ENCODE peak calls at places on chromosome 5, in eight cellular contexts. H is OCI-LY7, I is lower lobe of right lung, W is tibial artery, P is pancreas, V is lung, J is thyroid gland, A is prostate gland. Y is an unnamed sample.

GRCh38 chr5:179918742-179919486 is 11.2 kb upstream of the TBC1D9B start:
- DNase-seq in V (no peak), I (no peak), A (no peak), J (no peak), W (no peak), P (no peak), H (no peak), Y (no peak)

GRCh38 chr5:147510885-147511284 is 1.0 kb upstream of the DPYSL3 start:
- DNase-seq in J (no peak), I (no peak), V (no peak), W (no peak), A (peak), H (no peak), P (no peak), Y (no peak)

GRCh38 chr5:6125781-6126180 is 252.6 kb downstream of the MED10 start:
- DNase-seq in A (no peak), J (no peak), I (no peak), V (no peak), P (no peak), H (no peak), W (no peak), Y (no peak)

GRCh38 chr5:88480245-88480644 is 211.6 kb upstream of the TMEM161B start:
- DNase-seq in I (no peak), W (no peak), A (no peak), V (no peak), J (peak), H (no peak), P (no peak), Y (peak)

GRCh38 chr5:93257616-93258015 is 323.4 kb downstream of the NR2F1-AS1 start:
- DNase-seq in P (no peak), H (no peak), V (no peak), I (no peak), W (no peak), J (no peak), A (no peak), Y (no peak)

GRCh38 chr5:138725885-138726457 is 27.3 kb upstream of the CTNNA1 start:
- DNase-seq in A (no peak), I (no peak), H (no peak), W (no peak), V (no peak), J (no peak), P (no peak), Y (no peak)

GRCh38 chr5:130141689-130142320 is 237.5 kb downstream of the CHSY3 start:
- DNase-seq in W (no peak), V (no peak), I (no peak), P (no peak), J (peak), H (no peak), A (no peak), Y (no peak)

GRCh38 chr5:128470663-128471062 is 67.4 kb downstream of the FBN2 start:
- DNase-seq in P (no peak), W (no peak), H (no peak), I (no peak), A (no peak), V (no peak), J (no peak), Y (no peak)

GRCh38 chr5:66230551-66230950 is 86.5 kb downstream of the SREK1 start:
- DNase-seq in H (no peak), V (no peak), A (no peak), J (no peak), W (no peak), I (no peak), P (no peak), Y (no peak)

GRCh38 chr5:180831139-180832080 is 28.8 kb upstream of the MGAT1 start:
- DNase-seq in I (peak), P (peak), H (peak), W (peak), J (peak), A (peak), V (peak), Y (peak)

GRCh38 chr5:135174315-135175096 is 140.5 kb upstream of the PITX1 start:
- DNase-seq in P (no peak), A (no peak), V (no peak), J (no peak), H (no peak), W (no peak), I (no peak), Y (no peak)

GRCh38 chr5:174259691-174260420 is 214.3 kb downstream of the NSG2 start:
- DNase-seq in H (no peak), V (no peak), A (no peak), I (no peak), W (no peak), P (no peak), J (no peak), Y (no peak)

GRCh38 chr5:131528682-131529081 is 106.3 kb downstream of the RAPGEF6 start:
- DNase-seq in W (no peak), I (no peak), V (no peak), H (no peak), J (no peak), P (no peak), A (no peak), Y (no peak)

GRCh38 chr5:13997514-13997913 is 53.0 kb upstream of the DNAH5 start:
- DNase-seq in H (no peak), A (no peak), V (no peak), P (no peak), I (no peak), J (no peak), W (no peak), Y (no peak)

GRCh38 chr5:146101646-146102045 is 3.7 kb downstream of the PLAC8L1 start:
- DNase-seq in A (no peak), P (no peak), W (no peak), J (no peak), I (no peak), V (no peak), H (no peak), Y (no peak)

GRCh38 chr5:168219515-168220410 is 71.7 kb upstream of the WWC1 start:
- DNase-seq in V (peak), J (peak), W (no peak), A (peak), P (peak), H (peak), I (no peak), Y (peak)

GRCh38 chr5:111857633-111858032 is 100.6 kb upstream of the NREP start:
- DNase-seq in H (no peak), A (no peak), J (no peak), I (no peak), W (no peak), V (no peak), P (no peak), Y (no peak)

GRCh38 chr5:94181940-94182339 is 436.5 kb downstream of the KIAA0825 start:
- DNase-seq in J (no peak), I (no peak), H (peak), P (no peak), W (no peak), A (no peak), V (no peak), Y (no peak)

GRCh38 chr5:157222506-157223230 is 42.0 kb downstream of the ITK start:
- DNase-seq in H (no peak), V (no peak), J (no peak), A (no peak), I (no peak), W (no peak), P (no peak), Y (no peak)

GRCh38 chr5:163473613-163474243 is 13.3 kb downstream of the HMMR start:
- DNase-seq in V (no peak), W (no peak), P (no peak), H (peak), J (no peak), I (no peak), A (no peak), Y (no peak)

GRCh38 chr5:1246711-1247431 is 21.7 kb downstream of the SLC6A18 start:
- DNase-seq in I (no peak), J (peak), V (peak), P (peak), W (no peak), H (peak), A (no peak), Y (no peak)

GRCh38 chr5:51376504-51376903 is 6.7 kb upstream of the ISL1 start:
- DNase-seq in A (no peak), P (no peak), I (no peak), J (no peak), H (no peak), V (no peak), W (no peak), Y (no peak)

GRCh38 chr5:10946050-10946449 is 185.0 kb upstream of the DAP start:
- DNase-seq in J (no peak), V (no peak), H (no peak), I (no peak), P (no peak), A (no peak), W (no peak), Y (no peak)

GRCh38 chr5:71887680-71888079 is 168.6 kb downstream of the CARTPT start:
- DNase-seq in W (no peak), A (no peak), J (no peak), P (no peak), H (peak), V (peak), I (no peak), Y (no peak)

GRCh38 chr5:9302228-9302627 is 243.6 kb downstream of the SEMA5A start:
- DNase-seq in H (no peak), I (no peak), W (no peak), V (no peak), P (no peak), A (no peak), J (no peak), Y (no peak)

GRCh38 chr5:87116821-87117512 is 150.7 kb upstream of the RASA1 start:
- DNase-seq in J (no peak), P (no peak), V (no peak), A (no peak), W (no peak), I (no peak), H (no peak), Y (no peak)

GRCh38 chr5:130279386-130279785 is 375.1 kb downstream of the CHSY3 start:
- DNase-seq in A (no peak), I (no peak), V (no peak), J (no peak), P (no peak), W (no peak), H (no peak), Y (no peak)

GRCh38 chr5:160366230-160366629 is 4.2 kb downstream of the C1QTNF2 start:
- DNase-seq in A (no peak), V (no peak), P (no peak), I (no peak), W (no peak), H (no peak), J (no peak), Y (no peak)

GRCh38 chr5:139461698-139462097 is 845 bp downstream of the ECSCR start:
- DNase-seq in H (no peak), J (no peak), I (no peak), A (no peak), V (no peak), W (no peak), P (no peak), Y (no peak)

GRCh38 chr5:167296056-167296455 is 995.4 kb upstream of the WWC1 start:
- DNase-seq in I (no peak), J (no peak), P (no peak), A (no peak), H (no peak), W (no peak), V (no peak), Y (no peak)

GRCh38 chr5:177462702-177463101 is 10.7 kb downstream of the DBN1 start:
- DNase-seq in I (no peak), W (no peak), P (no peak), H (no peak), A (no peak), V (no peak), J (no peak), Y (no peak)

GRCh38 chr5:80191991-80192398 is 63.9 kb downstream of the SERINC5 start:
- DNase-seq in V (no peak), H (peak), A (no peak), I (no peak), J (peak), W (no peak), P (no peak), Y (peak)

GRCh38 chr5:145925353-145925752 is 11.0 kb upstream of the SH3RF2 start:
- DNase-seq in V (no peak), I (no peak), H (no peak), W (no peak), J (no peak), P (no peak), A (no peak), Y (no peak)

GRCh38 chr5:109681763-109682162 is 8.0 kb upstream of the MAN2A1 start:
- DNase-seq in V (no peak), I (no peak), H (no peak), P (no peak), A (no peak), J (no peak), W (no peak), Y (no peak)

GRCh38 chr5:73188764-73189521 is 15.9 kb downstream of the TMEM174 start:
- DNase-seq in W (no peak), V (no peak), P (no peak), H (no peak), A (no peak), I (no peak), J (no peak), Y (no peak)

GRCh38 chr5:2149196-2149541 is 266.4 kb upstream of the IRX4 start:
- DNase-seq in V (no peak), W (no peak), A (no peak), H (no peak), I (no peak), P (no peak), J (no peak), Y (no peak)

GRCh38 chr5:74413403-74414060 is 227.0 kb downstream of the ENC1 start:
- DNase-seq in H (no peak), V (no peak), A (no peak), I (no peak), P (no peak), W (no peak), J (no peak), Y (no peak)

DNA sequence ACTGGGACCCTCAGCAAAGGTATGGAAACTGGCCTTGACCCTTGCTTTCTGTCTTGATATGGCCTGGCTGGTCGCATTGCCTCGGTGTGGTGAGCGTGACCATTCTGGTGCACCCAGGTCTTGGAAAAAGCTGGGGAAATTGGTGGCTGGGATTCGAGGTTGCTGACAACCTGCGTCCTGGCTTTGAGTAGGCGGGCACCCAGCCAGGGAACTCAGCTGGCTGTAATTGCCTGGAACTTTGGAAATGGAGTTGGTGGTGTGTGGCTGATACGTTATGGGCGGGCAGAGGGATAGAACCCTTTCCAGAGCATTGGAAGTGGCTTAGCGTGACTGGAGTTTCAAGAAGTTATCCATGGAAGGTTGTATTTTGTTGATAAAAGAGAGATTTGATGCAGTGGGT is 35.2 kb downstream of the KCNMB1 start:
- DNase-seq in A (no peak), I (no peak), P (no peak), J (peak), W (peak), H (no peak), V (no peak), Y (no peak)
- H3K27ac ChIP-seq in A (no peak), I (no peak), P (no peak), J (no peak), W (no peak), H (no peak), V (no peak), Y (no peak)

DNA sequence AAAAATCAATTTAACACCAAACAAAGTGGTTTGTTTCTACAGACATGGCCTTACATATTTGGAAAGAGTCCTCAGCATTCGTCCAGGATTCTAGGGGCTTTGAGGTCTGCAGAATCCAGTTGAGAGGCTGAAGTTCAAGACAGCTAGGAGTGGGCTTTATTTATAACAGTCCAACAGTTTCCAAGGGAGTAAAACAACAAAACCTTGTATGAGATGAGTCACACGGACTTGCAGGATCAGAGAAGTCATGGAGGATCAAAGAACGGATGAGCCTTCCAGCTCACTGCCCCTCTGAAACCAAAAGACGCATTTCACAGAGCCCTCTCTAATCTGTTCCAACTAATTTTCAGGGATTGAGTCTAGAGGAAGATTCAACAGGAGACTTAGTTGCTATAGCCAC is 11.1 kb upstream of the ESM1 start:
- DNase-seq in W (no peak), A (no peak), H (no peak), J (no peak), P (no peak), V (no peak), I (no peak), Y (no peak)
- TF ChIP-seq CTCF in W (no peak), A (no peak), H (no peak), J (no peak), P (no peak), V (no peak), I (no peak), Y (no peak)

GRCh38 chr5:58923355-58923754 is 340.5 kb downstream of the RAB3C start:
- DNase-seq in I (no peak), A (no peak), J (no peak), H (no peak), W (no peak), V (no peak), P (no peak), Y (no peak)

GRCh38 chr5:58926549-58926948 is 343.7 kb downstream of the RAB3C start:
- DNase-seq in A (no peak), H (no peak), W (no peak), V (no peak), P (no peak), J (no peak), I (no peak), Y (no peak)

GRCh38 chr5:58925627-58926545 is 343.0 kb downstream of the RAB3C start:
- DNase-seq in A (no peak), V (no peak), J (no peak), I (no peak), H (no peak), P (no peak), W (no peak), Y (no peak)

GRCh38 chr5:58922392-58923171 is 339.7 kb downstream of the RAB3C start:
- DNase-seq in V (peak), H (no peak), J (no peak), A (peak), P (peak), W (peak), I (peak), Y (peak)

GRCh38 chr5:58924306-58924705 is 341.4 kb downstream of the RAB3C start:
- DNase-seq in V (no peak), I (no peak), W (no peak), H (no peak), P (no peak), A (no peak), J (no peak), Y (no peak)
- H3K27ac ChIP-seq in V (no peak), I (no peak), W (peak), H (no peak), P (no peak), A (no peak), J (no peak), Y (no peak)

DNA sequence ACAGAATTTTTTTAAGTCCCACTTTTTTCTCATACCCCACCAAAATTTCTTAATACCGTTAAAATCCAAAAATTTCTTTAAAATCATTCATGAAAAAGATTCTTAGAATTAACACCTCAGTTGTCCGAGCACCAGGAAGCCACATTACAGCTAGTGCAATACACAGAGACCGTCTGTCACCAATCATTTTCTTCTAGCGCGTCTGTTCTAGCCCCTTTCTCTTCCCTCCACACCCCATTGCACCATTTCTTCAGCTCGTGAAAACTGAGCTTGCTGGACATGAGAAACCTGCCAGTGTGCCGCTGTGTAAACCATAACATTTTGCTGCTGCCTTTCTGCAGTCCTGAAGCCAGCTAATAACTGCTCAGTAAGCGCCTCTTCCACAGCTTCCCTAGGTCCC is 5.0 kb downstream of the SFXN1 start:
- DNase-seq in V (no peak), H (no peak), P (no peak), A (no peak), J (no peak), W (no peak), I (no peak), Y (no peak)
- TF ChIP-seq CTCF in V (no peak), H (no peak), P (no peak), A (no peak), J (no peak), W (no peak), I (no peak), Y (no peak)

DNA sequence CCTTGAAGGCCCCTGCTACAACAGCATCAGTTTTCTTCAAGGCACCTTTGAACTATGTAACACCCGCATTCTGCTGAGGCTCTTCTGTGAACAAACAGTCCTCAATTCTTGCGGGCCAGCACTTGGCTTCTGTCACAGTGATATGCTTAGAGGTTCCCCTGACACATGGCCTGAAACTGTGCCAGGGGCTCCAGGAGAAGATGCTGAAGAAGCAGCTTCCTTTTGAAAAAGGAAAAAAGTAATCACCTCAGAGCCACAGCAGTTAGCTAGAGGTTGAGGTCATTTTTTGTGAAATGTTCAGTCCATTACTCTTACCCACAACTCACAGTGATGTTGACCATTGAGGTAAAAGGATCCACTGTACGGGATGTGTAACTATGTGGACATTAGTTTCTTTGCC is 459.8 kb downstream of the RAB3C start:
- DNase-seq in J (peak), A (no peak), V (no peak), W (no peak), I (no peak), P (no peak), H (no peak), Y (no peak)
- H3K27ac ChIP-seq in J (no peak), A (no peak), V (peak), W (peak), I (peak), P (no peak), H (no peak), Y (no peak)

DNA sequence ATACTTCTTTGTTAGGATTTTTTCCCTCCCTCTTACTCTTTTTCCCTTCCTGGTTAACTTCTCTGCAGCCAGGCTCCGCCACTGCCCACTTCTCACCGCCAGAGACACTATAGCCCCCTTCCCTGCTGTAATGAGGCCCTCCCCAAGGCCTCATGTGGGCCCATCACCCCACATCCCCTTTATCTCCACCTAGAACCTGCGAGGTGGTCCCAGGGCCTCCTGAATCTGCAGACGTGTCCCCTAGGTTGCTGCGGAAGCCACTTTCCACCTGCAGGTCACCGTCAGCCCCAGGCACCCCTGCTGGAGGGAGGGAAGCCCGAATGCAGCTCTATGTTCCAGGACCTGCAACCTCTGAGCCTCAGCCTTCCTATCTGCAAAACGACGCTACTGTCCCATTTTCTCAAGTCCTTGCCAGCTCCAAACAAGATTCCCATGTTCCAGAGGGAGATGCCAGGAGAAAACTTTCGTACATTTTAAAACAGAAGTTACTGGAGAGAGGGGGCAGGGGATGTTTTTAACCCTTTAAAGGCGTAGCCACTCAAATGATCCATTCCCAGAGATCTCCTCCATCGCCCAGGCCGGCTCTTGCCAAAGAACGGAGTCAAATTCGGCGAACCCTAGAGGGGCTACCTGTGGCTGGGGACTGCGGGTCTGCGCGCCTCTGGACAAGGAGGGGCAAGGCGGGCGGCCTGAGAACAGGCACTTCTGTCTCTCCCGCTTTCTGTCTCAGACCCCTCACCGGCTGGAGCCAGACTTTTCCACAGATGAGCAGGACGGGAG is 929 bp downstream of the SH3PXD2B start:
- DNase-seq in I (no peak), P (no peak), V (no peak), J (no peak), A (no peak), H (no peak), W (no peak), Y (no peak)
- TF ChIP-seq CTCF in I (peak), P (no peak), V (no peak), J (no peak), A (no peak), H (peak), W (peak), Y (no peak)

GRCh38 chr5:68459093-68459492 is 243.5 kb downstream of the PIK3R1 start:
- DNase-seq in J (no peak), V (no peak), H (no peak), W (no peak), P (no peak), I (no peak), A (no peak), Y (no peak)
- H3K27ac ChIP-seq in J (peak), V (no peak), H (no peak), W (no peak), P (peak), I (no peak), A (no peak), Y (no peak)

Y was measured in dorsolateral prefrontal cortex.